ENCODE peak calls at places on chromosomes 1 and 21, in eight cellular contexts. Q is T1000, K is heart right ventricle, B is NCI-H146, I is heart left ventricle, W is GM19239, H is progenitor cell of endocrine pancreas, M is sciatic nerve. S is an unnamed sample.

GRCh38 chr21:34671891-34672290 is 3.1 kb downstream of the CLIC6 start:
- DNase-seq in H (no peak), B (no peak), W (no peak), M (no peak), I (no peak), Q (no peak), K (no peak), S (no peak)

GRCh38 chr1:98102369-98103030 is 181.7 kb upstream of the DPYD start:
- DNase-seq in H (no peak), Q (no peak), W (no peak), K (no peak), B (no peak), I (no peak), M (no peak), S (no peak)

GRCh38 chr1:204499511-204500468 is 5.2 kb upstream of the PIK3C2B start:
- DNase-seq in M (no peak), I (no peak), K (no peak), W (no peak), H (no peak), Q (no peak), B (no peak), S (no peak)

GRCh38 chr1:184242507-184242943 is 144.3 kb upstream of the C1orf21 start:
- DNase-seq in B (peak), M (no peak), W (no peak), K (no peak), Q (no peak), H (no peak), I (peak), S (no peak)

GRCh38 chr1:22056043-22056442 is 3.5 kb downstream of the CDC42 start:
- DNase-seq in Q (no peak), M (no peak), I (no peak), W (no peak), K (no peak), B (no peak), H (no peak), S (no peak)

GRCh38 chr1:246597971-246598370 is 31.7 kb downstream of the CNST start:
- DNase-seq in M (no peak), K (no peak), B (no peak), H (no peak), Q (no peak), I (no peak), W (no peak), S (no peak)

GRCh38 chr1:7678491-7679158 is 92.5 kb upstream of the VAMP3 start:
- DNase-seq in M (no peak), B (no peak), W (no peak), Q (no peak), I (no peak), H (no peak), K (no peak), S (peak)

GRCh38 chr1:53860967-53861411 is 22.9 kb upstream of the NDC1 start:
- DNase-seq in H (peak), I (peak), M (no peak), W (peak), Q (no peak), K (no peak), B (peak), S (no peak)

GRCh38 chr1:246274191-246274590 is 232.9 kb downstream of the SMYD3 start:
- DNase-seq in B (no peak), W (no peak), H (no peak), Q (no peak), M (no peak), K (no peak), I (no peak), S (no peak)

GRCh38 chr1:225597926-225598575 is 54.9 kb downstream of the ENAH start:
- DNase-seq in W (no peak), H (no peak), B (no peak), I (no peak), Q (no peak), K (no peak), M (no peak), S (no peak)

GRCh38 chr21:25313891-25314646 is 293.2 kb downstream of the MRPL39 start:
- DNase-seq in H (no peak), I (no peak), M (no peak), B (peak), K (no peak), W (no peak), Q (no peak), S (no peak)